ENCODE peak calls at places on chromosomes 4 and X, in eight cellular contexts. H is fibroblast of mammary gland; O is transverse colon; T is CD4-positive, alpha-beta T cell; A is HFF-Myc; I is activated B cell treated with CpG ODN at 0.5 μM for 24 hours; F is CD8-positive, alpha-beta T cell; J is endodermal cell. L is an unnamed sample.

GRCh38 chrX:15680401-15680800 is 15.8 kb upstream of the CLTRN start:
- DNase-seq in O (no peak), I (no peak), H (peak; percentile 66), F (no peak), J (no peak), A (no peak), T (no peak), L (no peak)

GRCh38 chrX:40175416-40176255 is 77.9 kb upstream of the BCOR start:
- DNase-seq in H (peak; percentile 47), J (peak; percentile 90), O (peak; percentile 80), I (peak; percentile 69), A (no peak), T (peak; percentile 66), F (peak; percentile 52), L (peak; percentile 92)

GRCh38 chr4:67566335-67566734 is 7.8 kb downstream of the STAP1 start:
- DNase-seq in I (no peak), T (no peak), F (no peak), O (no peak), H (no peak), A (no peak), J (no peak), L (no peak)

GRCh38 chr4:3461515-3462291 is 1.4 kb upstream of the DOK7 start:
- DNase-seq in J (no peak), O (peak; percentile 62), A (no peak), T (no peak), H (no peak), F (no peak), I (no peak), L (no peak)

GRCh38 chrX:24334473-24334872 is 20.6 kb upstream of the SUPT20HL2 start:
- DNase-seq in F (no peak), J (no peak), I (no peak), H (peak; percentile 8), A (no peak), T (no peak), O (no peak), L (no peak)

GRCh38 chrX:53089224-53089842 is 4.6 kb upstream of the KANTR start:
- DNase-seq in I (no peak), H (peak; percentile 74), O (peak; percentile 65), F (no peak), A (no peak), J (no peak), T (no peak), L (peak; percentile 92)

GRCh38 chrX:19127649-19128168 is 5.4 kb upstream of the ADGRG2 start:
- DNase-seq in F (no peak), J (no peak), O (no peak), H (peak; percentile 87), A (no peak), T (no peak), I (no peak), L (peak; percentile 35)

GRCh38 chr4:125123710-125124109 is 191.0 kb upstream of the FAT4 start:
- DNase-seq in O (no peak), F (no peak), A (no peak), I (no peak), H (peak; percentile 7), T (no peak), J (no peak), L (no peak)

DNA sequence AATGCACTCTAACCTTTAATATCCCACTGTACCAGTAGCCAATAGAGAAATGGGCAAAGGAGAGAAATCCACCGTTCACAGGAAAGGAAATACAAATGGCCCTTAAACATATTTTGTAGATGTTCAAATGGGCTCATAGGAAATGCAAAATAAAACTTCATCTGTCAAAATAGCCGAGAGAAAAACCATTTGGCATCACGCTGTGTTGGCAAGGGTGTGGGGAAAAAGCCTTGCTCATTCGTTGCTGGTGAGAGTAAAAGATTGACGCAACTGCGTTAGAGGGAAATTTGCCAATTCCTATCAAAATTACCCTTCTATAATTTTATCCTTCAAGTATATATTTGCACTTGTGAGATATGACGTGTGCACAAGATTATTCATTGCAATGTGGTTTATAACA is 131.9 kb downstream of the EIF4E start:
- DNase-seq in T (no peak), O (no peak), H (no peak), A (no peak), J (no peak), F (no peak), I (no peak), L (no peak)
- TF ChIP-seq CTCF in T (no peak), O (no peak), H (no peak), A (no peak), J (no peak), F (no peak), I (no peak), L (no peak)

GRCh38 chr4:168076989-168077725 is 15.2 kb upstream of the ANXA10 start:
- DNase-seq in A (peak; percentile 59), H (peak; percentile 76), O (peak; percentile 32), F (no peak), T (peak; percentile 1), I (no peak), J (peak; percentile 91), L (no peak)
- TF ChIP-seq CTCF in A (peak; percentile 95), H (peak; percentile 100), O (peak; percentile 70), F (peak; percentile 48), T (peak; percentile 59), I (peak; percentile 46), J (peak; percentile 95), L (peak; percentile 98)

GRCh38 chr4:113673450-113673849 is 88.1 kb downstream of the CAMK2D start:
- DNase-seq in T (no peak), F (no peak), O (peak; percentile 16), H (peak; percentile 44), A (no peak), I (peak; percentile 14), J (peak; percentile 63), L (no peak)
- TF ChIP-seq CTCF in T (no peak), F (no peak), O (no peak), H (no peak), A (no peak), I (no peak), J (peak; percentile 45), L (no peak)

DNA sequence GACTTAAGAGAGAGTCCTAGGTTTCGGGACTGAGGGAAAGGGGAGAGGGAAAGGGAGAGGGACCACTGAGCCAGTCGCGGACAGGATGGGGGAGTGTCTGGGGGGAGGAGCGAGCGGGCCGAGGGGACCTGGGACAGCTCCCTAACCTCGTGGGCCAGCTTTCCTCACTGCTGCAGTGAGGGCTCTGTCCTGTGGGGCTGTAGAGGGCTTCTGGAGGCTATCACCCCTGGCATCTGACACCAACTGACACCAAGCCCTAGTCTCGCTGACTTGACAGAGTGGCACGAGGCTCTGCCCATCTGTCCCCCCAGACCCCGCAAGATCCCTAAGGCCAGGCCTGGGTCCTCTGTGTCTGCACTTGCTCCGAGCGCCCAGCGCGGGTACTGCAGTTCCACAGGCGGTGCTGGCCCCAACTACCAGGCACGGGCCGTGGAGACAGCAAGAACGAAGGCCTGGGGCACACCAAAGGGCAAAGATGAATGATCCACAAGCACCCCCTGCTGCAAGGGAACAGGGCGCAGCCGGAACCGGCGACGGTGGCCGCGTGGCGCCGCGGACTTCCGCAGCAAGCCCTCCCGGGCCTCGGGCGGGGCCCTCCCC is 465 bp downstream of the HAUS7 start:
- DNase-seq in T (no peak), A (no peak), F (no peak), I (no peak), O (no peak), H (peak; percentile 28), J (peak; percentile 73), L (peak; percentile 94)
- TF ChIP-seq CTCF in T (no peak), A (no peak), F (no peak), I (no peak), O (no peak), H (no peak), J (peak; percentile 45), L (no peak)

GRCh38 chrX:71283409-71284143 is at the start of gene NONO:
- DNase-seq in H (peak; percentile 99), I (peak; percentile 53), O (peak; percentile 88), J (peak; percentile 92), A (peak; percentile 97), F (peak; percentile 56), T (peak; percentile 62), L (peak; percentile 88)
- TF ChIP-seq CTCF in H (no peak), I (no peak), O (no peak), J (peak; percentile 8), A (no peak), F (no peak), T (no peak), L (peak; percentile 16)

DNA sequence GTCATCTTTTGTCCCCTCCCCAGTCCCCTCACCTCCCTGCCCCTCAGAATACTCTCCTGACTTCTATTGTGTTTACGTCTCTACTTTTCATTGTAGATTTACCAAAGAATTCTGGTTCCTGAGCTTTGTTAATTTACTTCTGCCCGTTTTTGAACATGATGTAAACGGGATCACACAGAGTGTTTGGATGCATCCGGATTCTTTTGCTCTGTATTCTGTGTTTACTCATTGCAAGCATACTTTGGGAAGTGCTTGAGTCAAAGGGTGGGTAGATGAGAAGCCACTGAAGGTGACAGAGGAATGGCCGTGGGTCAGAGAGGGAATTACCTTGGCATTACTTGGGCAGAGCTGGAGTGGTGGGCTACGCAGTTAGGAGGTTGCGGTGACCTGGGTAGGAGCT is 18.0 kb downstream of the CLCN4 start:
- DNase-seq in A (no peak), J (no peak), T (no peak), I (no peak), F (no peak), O (no peak), H (no peak), L (no peak)
- TF ChIP-seq CTCF in A (no peak), J (no peak), T (no peak), I (no peak), F (no peak), O (no peak), H (no peak), L (no peak)

GRCh38 chr4:183447646-183448045 is 3.2 kb downstream of the CDKN2AIP start:
- DNase-seq in H (no peak), I (no peak), O (no peak), F (no peak), J (no peak), T (no peak), A (no peak), L (no peak)

GRCh38 chr4:183441276-183441675 is 3.2 kb upstream of the CDKN2AIP start:
- DNase-seq in O (no peak), A (no peak), T (no peak), J (no peak), F (no peak), I (no peak), H (no peak), L (no peak)

GRCh38 chr4:183444149-183444952 is at the start of gene CDKN2AIP:
- DNase-seq in H (peak; percentile 90), I (peak; percentile 93), J (peak; percentile 97), F (peak; percentile 90), T (peak; percentile 91), O (peak; percentile 95), A (peak; percentile 56), L (peak; percentile 96)

GRCh38 chr4:183444953-183445543 is 612 bp downstream of the CDKN2AIP start:
- DNase-seq in I (no peak), J (no peak), H (peak; percentile 7), F (no peak), A (no peak), T (no peak), O (peak; percentile 52), L (peak; percentile 81)

GRCh38 chr4:183443609-183444148 is 757 bp upstream of the CDKN2AIP start:
- DNase-seq in A (peak; percentile 20), F (peak; percentile 14), O (no peak), T (peak; percentile 25), I (no peak), J (no peak), H (no peak), L (no peak)
- TF ChIP-seq CTCF in A (no peak), F (no peak), O (no peak), T (no peak), I (no peak), J (no peak), H (no peak), L (no peak)

L was measured in osteoblast.